ENCODE peak calls at places on chromosomes 2 and 18, in ten cellular contexts. A is WERI-Rb-1, G is HFFc6, H is right cardiac atrium, C is Right ventricle myocardium superior, U is NCI-H510A treated with DMSO at 0.1 percent for 48 hours, R is Kasumi-1, B is upper lobe of right lung, Y is M059J, E is EL. K is an unnamed sample.

GRCh38 chr2:121561617-121562268 is 31.1 kb downstream of the RNU4ATAC start:
- DNase-seq in H (peak), B (no peak), E (peak), C (no peak), U (no peak), A (no peak), Y (peak), R (no peak), G (peak), K (peak)

GRCh38 chr18:35158728-35159443 is 81.9 kb upstream of the ZNF397 start:
- DNase-seq in R (peak), Y (no peak), G (no peak), E (no peak), A (no peak), U (no peak), H (no peak), B (no peak), C (no peak), K (no peak)

GRCh38 chr2:11802782-11803191 is 56.4 kb downstream of the LPIN1 start:
- DNase-seq in A (no peak), Y (no peak), R (no peak), U (no peak), E (peak), G (no peak), C (no peak), H (no peak), B (no peak), K (peak)

GRCh38 chr2:126766897-126767296 is 110.9 kb downstream of the GYPC start:
- DNase-seq in E (no peak), A (no peak), C (no peak), G (no peak), H (no peak), Y (no peak), B (no peak), U (no peak), R (no peak), K (no peak)

GRCh38 chr2:166372046-166372445 is 3.7 kb downstream of the SCN9A start:
- DNase-seq in A (no peak), R (no peak), G (peak), B (no peak), E (peak), H (no peak), U (no peak), Y (no peak), C (no peak), K (no peak)

GRCh38 chr2:28594369-28595108 is 98.7 kb downstream of the PLB1 start:
- DNase-seq in Y (peak), G (peak), U (peak), E (peak), R (peak), H (peak), C (peak), B (peak), A (peak), K (peak)

GRCh38 chr2:178328037-178328436 is 122.9 kb downstream of the PRKRA start:
- DNase-seq in A (no peak), H (no peak), Y (no peak), R (no peak), B (no peak), U (no peak), C (no peak), G (no peak), E (no peak), K (no peak)

GRCh38 chr2:237483018-237483731 is 3.9 kb upstream of the MLPH start:
- DNase-seq in B (peak), E (peak), A (no peak), H (no peak), R (no peak), G (peak), U (peak), Y (peak), C (no peak), K (peak)

GRCh38 chr2:12734914-12735654 is 18.3 kb downstream of the TRIB2 start:
- DNase-seq in A (no peak), E (no peak), H (peak), Y (no peak), U (no peak), B (no peak), G (no peak), R (no peak), C (no peak), K (no peak)

GRCh38 chr2:65508225-65508624 is 75.8 kb upstream of the SPRED2 start:
- DNase-seq in Y (no peak), R (no peak), U (no peak), B (no peak), C (no peak), E (no peak), A (no peak), G (no peak), H (no peak), K (no peak)

GRCh38 chr18:11553098-11553940 is 56.1 kb upstream of the SLC35G4 start:
- DNase-seq in Y (peak), H (no peak), C (no peak), U (peak), E (peak), R (peak), A (peak), G (peak), B (no peak), K (peak)

GRCh38 chr2:20803974-20804373 is 18.9 kb downstream of the LDAH start:
- DNase-seq in R (no peak), U (no peak), H (no peak), C (no peak), G (no peak), Y (no peak), B (no peak), E (no peak), A (no peak), K (no peak)

GRCh38 chr18:6745504-6746031 is 16.1 kb downstream of the ARHGAP28 start:
- DNase-seq in B (no peak), U (no peak), G (no peak), C (no peak), H (no peak), E (no peak), Y (no peak), A (no peak), R (no peak), K (no peak)

GRCh38 chr18:45060102-45060501 is 379.4 kb downstream of the SETBP1 start:
- DNase-seq in Y (no peak), G (no peak), U (no peak), A (no peak), H (no peak), R (no peak), B (no peak), E (no peak), C (no peak), K (no peak)

K was measured in A172.